ENCODE peak calls at places on chromosomes 6 and 20, in four cellular contexts. A is HEK293T; L is heart left ventricle; C is activated CD4-positive, CD25-positive, alpha-beta regulatory T cell. U is an unnamed sample.

GRCh38 chr6:42152024-42152423 is 9.6 kb upstream of the C6orf132 start:
- DNase-seq in A (no peak), L (no peak), C (no peak), U (no peak)

GRCh38 chr6:133555726-133556125 is 314.6 kb downstream of the EYA4 start:
- DNase-seq in A (no peak), L (no peak), C (no peak), U (no peak)

GRCh38 chr6:24522090-24522820 is 27.5 kb downstream of the ALDH5A1 start:
- DNase-seq in A (no peak), L (no peak), C (no peak), U (no peak)

GRCh38 chr6:110874880-110875547 is 429 bp downstream of the AMD1 start:
- DNase-seq in A (peak), L (peak), C (peak), U (no peak)

GRCh38 chr6:54282186-54282585 is 26.1 kb upstream of the TINAG start:
- DNase-seq in A (no peak), L (no peak), C (no peak), U (no peak)

GRCh38 chr6:142671791-142672190 is 273.2 kb downstream of the HIVEP2 start:
- DNase-seq in A (no peak), L (no peak), C (no peak), U (no peak)

GRCh38 chr20:47276856-47277541 is 79.5 kb downstream of the ZMYND8 start:
- DNase-seq in A (no peak), L (peak), C (no peak), U (peak)

GRCh38 chr6:104711371-104711770 is 148.3 kb downstream of the HACE1 start:
- DNase-seq in A (no peak), L (no peak), C (no peak), U (no peak)

GRCh38 chr20:63085087-63085861 is 78.5 kb upstream of the BHLHE23 start:
- DNase-seq in A (no peak), L (no peak), C (no peak), U (peak)